ENCODE peak calls at places on chromosomes 6 and 20, in five cellular contexts. V, D, W, O and E are unnamed samples.

GRCh38 chr6:56984374-56984773 is 29.5 kb downstream of the BEND6 start:
- DNase-seq in V (no peak), D (no peak), W (no peak), O (no peak), E (no peak)

GRCh38 chr6:77466055-77467028 is 3.1 kb upstream of the HTR1B start:
- DNase-seq in V (peak), D (no peak), W (peak), O (peak), E (no peak)

GRCh38 chr6:109696355-109696754 is 5.3 kb downstream of the FIG4 start:
- DNase-seq in V (no peak), D (no peak), W (no peak), O (no peak), E (no peak)

GRCh38 chr6:81770395-81770794 is 17.9 kb upstream of the TENT5A start:
- DNase-seq in V (no peak), D (no peak), W (no peak), O (no peak), E (no peak)

GRCh38 chr6:138577151-138577915 is 78.0 kb upstream of the NHSL1 start:
- DNase-seq in V (no peak), D (no peak), W (no peak), O (no peak), E (no peak)

GRCh38 chr20:3653921-3654320 is 9.3 kb downstream of the GFRA4 start:
- DNase-seq in V (no peak), D (no peak), W (no peak), O (no peak), E (no peak)

GRCh38 chr20:38685853-38686473 is 38.3 kb upstream of the SLC32A1 start:
- DNase-seq in V (peak), D (peak), W (no peak), O (peak), E (no peak)

GRCh38 chr6:30325150-30325872 is 1.4 kb upstream of the TRIM39 start:
- DNase-seq in V (peak), D (peak), W (peak), O (no peak), E (no peak)

GRCh38 chr6:31113861-31114539 is 600 bp upstream of the PSORS1C1 start:
- DNase-seq in V (no peak), D (no peak), W (no peak), O (no peak), E (no peak)

GRCh38 chr20:12262747-12263146 is 345.1 kb downstream of the BTBD3 start:
- DNase-seq in V (no peak), D (no peak), W (no peak), O (no peak), E (no peak)

GRCh38 chr6:11210386-11211138 is 21.9 kb downstream of the NEDD9 start:
- DNase-seq in V (no peak), D (no peak), W (no peak), O (no peak), E (no peak)

GRCh38 chr20:44719841-44720240 is 4.7 kb downstream of the CCN5 start:
- DNase-seq in V (no peak), D (no peak), W (no peak), O (no peak), E (no peak)

GRCh38 chr20:50283922-50284810 is 93.5 kb downstream of the CEBPB start:
- DNase-seq in V (no peak), D (no peak), W (no peak), O (no peak), E (peak)

GRCh38 chr6:33208089-33208967 is at the start of gene RING1:
- DNase-seq in V (peak), D (peak), W (peak), O (peak), E (peak)

GRCh38 chr20:57947421-57948176 is 237.8 kb upstream of the PMEPA1 start:
- DNase-seq in V (no peak), D (no peak), W (no peak), O (no peak), E (no peak)

GRCh38 chr6:134964451-134965203 is 14.7 kb upstream of the ALDH8A1 start:
- DNase-seq in V (no peak), D (no peak), W (no peak), O (no peak), E (no peak)

GRCh38 chr20:45445805-45446562 is 23.6 kb upstream of the WFDC2 start:
- DNase-seq in V (peak), D (no peak), W (no peak), O (peak), E (no peak)

GRCh38 chr6:120935007-120935406 is 399.3 kb downstream of the TBC1D32 start:
- DNase-seq in V (no peak), D (no peak), W (no peak), O (no peak), E (no peak)

GRCh38 chr20:61922411-61922810 is 143.3 kb downstream of the TAF4 start:
- DNase-seq in V (no peak), D (no peak), W (no peak), O (no peak), E (peak)

GRCh38 chr20:31719644-31720485 is 2.8 kb downstream of the BCL2L1 start:
- DNase-seq in V (no peak), D (no peak), W (peak), O (no peak), E (no peak)

GRCh38 chr20:53655909-53656652 is 62.4 kb upstream of the ZNF217 start:
- DNase-seq in V (peak), D (no peak), W (no peak), O (no peak), E (no peak)

GRCh38 chr20:8854566-8854965 is 214.3 kb upstream of the PLCB4 start:
- DNase-seq in V (no peak), D (no peak), W (no peak), O (peak), E (no peak)

GRCh38 chr6:125165256-125165655 is 11.7 kb downstream of the TPD52L1 start:
- DNase-seq in V (no peak), D (no peak), W (no peak), O (no peak), E (no peak)

GRCh38 chr6:1029196-1029595 is 282.7 kb upstream of the FOXQ1 start:
- DNase-seq in V (no peak), D (no peak), W (no peak), O (no peak), E (no peak)

GRCh38 chr6:163383912-163384311 is 30.6 kb upstream of the QKI start:
- DNase-seq in V (no peak), D (no peak), W (no peak), O (no peak), E (no peak)

GRCh38 chr20:1761598-1761997 is 104.0 kb upstream of the SIRPG start:
- DNase-seq in V (no peak), D (no peak), W (no peak), O (no peak), E (no peak)

GRCh38 chr6:2734517-2735076 is 16.1 kb downstream of the MYLK4 start:
- DNase-seq in V (no peak), D (no peak), W (no peak), O (no peak), E (peak)

GRCh38 chr6:168867247-168868102 is 386.2 kb downstream of the THBS2 start:
- DNase-seq in V (no peak), D (no peak), W (no peak), O (no peak), E (no peak)